ENCODE peak calls at places on chromosomes 2 and 18, in five cellular contexts. E is left ventricle myocardium inferior; A is stromal cell of bone marrow; H is left kidney; X is effector memory CD8-positive, alpha-beta T cell. P is an unnamed sample.

GRCh38 chr2:200624660-200625059 is 38.8 kb downstream of the AOX1 start:
- DNase-seq in E (no peak), A (no peak), H (no peak), X (no peak), P (no peak)

GRCh38 chr2:238613610-238614009 is 186.9 kb downstream of the ASB1 start:
- DNase-seq in E (no peak), A (no peak), H (no peak), X (no peak), P (no peak)

GRCh38 chr2:133789743-133790142 is 221.5 kb upstream of the NCKAP5 start:
- DNase-seq in E (no peak), A (no peak), H (no peak), X (no peak), P (no peak)

GRCh38 chr2:31081497-31081896 is 56.7 kb downstream of the GALNT14 start:
- DNase-seq in E (no peak), A (no peak), H (no peak), X (no peak), P (no peak)

GRCh38 chr2:68294187-68294586 is 25.6 kb downstream of the CNRIP1 start:
- DNase-seq in E (no peak), A (no peak), H (no peak), X (no peak), P (no peak)

GRCh38 chr2:191264647-191265079 is 19.5 kb downstream of the MYO1B start:
- DNase-seq in E (no peak), A (peak), H (no peak), X (no peak), P (peak)

GRCh38 chr2:231666171-231667095 is 41.9 kb upstream of the PTMA start:
- DNase-seq in E (peak), A (peak), H (peak), X (no peak), P (peak)

GRCh38 chr18:35172009-35172408 is 68.8 kb upstream of the ZNF397 start:
- DNase-seq in E (no peak), A (no peak), H (no peak), X (no peak), P (no peak)

GRCh38 chr2:202096736-202097135 is 23.7 kb downstream of the KIAA2012 start:
- DNase-seq in E (no peak), A (no peak), H (peak), X (no peak), P (no peak)

GRCh38 chr2:49044680-49045079 is 109.6 kb downstream of the FSHR start:
- DNase-seq in E (no peak), A (peak), H (no peak), X (no peak), P (peak)

GRCh38 chr2:232489516-232490220 is 2.0 kb upstream of the ECEL1 start:
- DNase-seq in E (no peak), A (no peak), H (no peak), X (no peak), P (peak)

GRCh38 chr18:51279367-51279984 is 82.0 kb upstream of the MEX3C start:
- DNase-seq in E (no peak), A (no peak), H (peak), X (no peak), P (no peak)

GRCh38 chr18:46268662-46269061 is 164.5 kb downstream of the HAUS1 start:
- DNase-seq in E (peak), A (no peak), H (no peak), X (no peak), P (no peak)

GRCh38 chr2:77588438-77588837 is 66.3 kb upstream of the LRRTM4 start:
- DNase-seq in E (no peak), A (no peak), H (no peak), X (no peak), P (no peak)

GRCh38 chr2:113164234-113164929 is 9.4 kb upstream of the PSD4 start:
- DNase-seq in E (no peak), A (no peak), H (no peak), X (no peak), P (no peak)

GRCh38 chr2:25228848-25229674 is 60.7 kb upstream of the POMC start:
- DNase-seq in E (peak), A (peak), H (peak), X (peak), P (peak)

GRCh38 chr2:204625135-204625534 is 79.9 kb downstream of the PARD3B start:
- DNase-seq in E (no peak), A (peak), H (peak), X (no peak), P (no peak)

GRCh38 chr18:46756172-46756558 is 688 bp downstream of the ST8SIA5 start:
- DNase-seq in E (no peak), A (no peak), H (no peak), X (no peak), P (peak)

GRCh38 chr2:75290600-75291140 is 91.3 kb upstream of the TACR1 start:
- DNase-seq in E (no peak), A (peak), H (peak), X (no peak), P (no peak)

GRCh38 chr18:55587341-55588000 is 521 bp downstream of the TCF4 start:
- DNase-seq in E (peak), A (no peak), H (peak), X (no peak), P (peak)

GRCh38 chr2:205683991-205684390 is 1.7 kb downstream of the NRP2 start:
- DNase-seq in E (no peak), A (no peak), H (peak), X (no peak), P (peak)

GRCh38 chr2:200809506-200810251 is 2.0 kb upstream of the BZW1 start:
- DNase-seq in E (no peak), A (peak), H (no peak), X (no peak), P (no peak)

GRCh38 chr2:74066491-74067203 is 81.1 kb downstream of the BOLA3 start:
- DNase-seq in E (no peak), A (no peak), H (no peak), X (no peak), P (no peak)

GRCh38 chr18:23133860-23134779 is 1.2 kb upstream of the CABLES1 start:
- DNase-seq in E (no peak), A (no peak), H (peak), X (no peak), P (no peak)

GRCh38 chr2:43220982-43221659 is 5.3 kb downstream of the ZFP36L2 start:
- DNase-seq in E (peak), A (peak), H (peak), X (peak), P (peak)

GRCh38 chr2:239190921-239191885 is 209.6 kb downstream of the HDAC4 start:
- DNase-seq in E (peak), A (no peak), H (no peak), X (no peak), P (no peak)

GRCh38 chr2:8198776-8199382 is 483.0 kb upstream of the ID2 start:
- DNase-seq in E (no peak), A (no peak), H (no peak), X (no peak), P (no peak)

GRCh38 chr2:153218851-153219250 is 259.7 kb downstream of the RPRM start:
- DNase-seq in E (no peak), A (no peak), H (no peak), X (no peak), P (no peak)

GRCh38 chr2:161005170-161005569 is 155.1 kb upstream of the TANK start:
- DNase-seq in E (no peak), A (no peak), H (no peak), X (no peak), P (no peak)

GRCh38 chr18:48810805-48811204 is 140.0 kb downstream of the SMAD7 start:
- DNase-seq in E (no peak), A (no peak), H (no peak), X (no peak), P (no peak)

GRCh38 chr18:62610509-62611394 is 87.9 kb downstream of the ZCCHC2 start:
- DNase-seq in E (no peak), A (no peak), H (peak), X (no peak), P (peak)

GRCh38 chr2:238286987-238287386 is 1.4 kb downstream of the PER2 start:
- DNase-seq in E (no peak), A (no peak), H (no peak), X (no peak), P (no peak)

GRCh38 chr2:231058761-231059550 is 2.3 kb downstream of the PSMD1 start:
- DNase-seq in E (no peak), A (peak), H (no peak), X (no peak), P (no peak)

GRCh38 chr18:48671561-48671945 is 132.7 kb downstream of the CTIF start:
- DNase-seq in E (no peak), A (no peak), H (no peak), X (no peak), P (no peak)

GRCh38 chr18:35386600-35387366 is 9.6 kb upstream of the ZNF396 start:
- DNase-seq in E (peak), A (peak), H (peak), X (peak), P (peak)

GRCh38 chr18:21669736-21670135 is 34.8 kb downstream of the ABHD3 start:
- DNase-seq in E (no peak), A (no peak), H (peak), X (no peak), P (no peak)

GRCh38 chr2:211093743-211094303 is 537.4 kb downstream of the CPS1 start:
- DNase-seq in E (no peak), A (no peak), H (peak), X (no peak), P (no peak)

GRCh38 chr18:75489493-75490190 is 62.1 kb upstream of the SMIM21 start:
- DNase-seq in E (no peak), A (peak), H (no peak), X (no peak), P (no peak)

GRCh38 chr18:3447895-3448844 is 1.8 kb upstream of the TGIF1 start:
- DNase-seq in E (peak), A (peak), H (peak), X (peak), P (peak)